ENCODE peak calls at places on chromosomes 4 and X, in six cellular contexts. One of them, this sample, is unnamed.

GRCh38 chr4:65669008-65669971 is 999 bp downstream of the EPHA5 start:
- DNase-seq in SW480: no peak
- DNase-seq in stimulated activated CD8-positive, alpha-beta memory T cell treated with anti-CD3 and anti-CD28 coated beads, Interleukin-12 subunit alpha, Interleukin-12 subunit beta, amount 100 ng/mL, for 4 hours: no peak
- DNase-seq in lung: no peak
- DNase-seq in activated naive CD8-positive, alpha-beta T cell treated with anti-CD3 and anti-CD28 coated beads for 36 hours: no peak
- DNase-seq in NCI-H187: no peak
- DNase-seq in this sample: no peak

GRCh38 chrX:153926863-153927685 is 1.0 kb upstream of the ARHGAP4 start:
- DNase-seq in lung: peak; percentile 64
- DNase-seq in stimulated activated CD8-positive, alpha-beta memory T cell treated with anti-CD3 and anti-CD28 coated beads, Interleukin-12 subunit alpha, Interleukin-12 subunit beta, amount 100 ng/mL, for 4 hours: peak; percentile 63
- DNase-seq in NCI-H187: no peak
- DNase-seq in activated naive CD8-positive, alpha-beta T cell treated with anti-CD3 and anti-CD28 coated beads for 36 hours: peak; percentile 79
- DNase-seq in SW480: peak; percentile 77
- DNase-seq in this sample: no peak

GRCh38 chrX:2334237-2334636 is 166.5 kb downstream of the DHRSX start:
- DNase-seq in stimulated activated CD8-positive, alpha-beta memory T cell treated with anti-CD3 and anti-CD28 coated beads, Interleukin-12 subunit alpha, Interleukin-12 subunit beta, amount 100 ng/mL, for 4 hours: no peak
- DNase-seq in SW480: no peak
- DNase-seq in NCI-H187: no peak
- DNase-seq in lung: no peak
- DNase-seq in activated naive CD8-positive, alpha-beta T cell treated with anti-CD3 and anti-CD28 coated beads for 36 hours: no peak
- DNase-seq in this sample: no peak

GRCh38 chr4:2572076-2572475 is 35.6 kb downstream of the FAM193A start:
- DNase-seq in SW480: no peak
- DNase-seq in activated naive CD8-positive, alpha-beta T cell treated with anti-CD3 and anti-CD28 coated beads for 36 hours: no peak
- DNase-seq in NCI-H187: no peak
- DNase-seq in lung: no peak
- DNase-seq in stimulated activated CD8-positive, alpha-beta memory T cell treated with anti-CD3 and anti-CD28 coated beads, Interleukin-12 subunit alpha, Interleukin-12 subunit beta, amount 100 ng/mL, for 4 hours: no peak
- DNase-seq in this sample: no peak

GRCh38 chrX:30735839-30736238 is 82.6 kb downstream of the GK start:
- DNase-seq in activated naive CD8-positive, alpha-beta T cell treated with anti-CD3 and anti-CD28 coated beads for 36 hours: peak; percentile 64
- DNase-seq in SW480: peak; percentile 70
- DNase-seq in NCI-H187: peak; percentile 18
- DNase-seq in lung: peak; percentile 69
- DNase-seq in stimulated activated CD8-positive, alpha-beta memory T cell treated with anti-CD3 and anti-CD28 coated beads, Interleukin-12 subunit alpha, Interleukin-12 subunit beta, amount 100 ng/mL, for 4 hours: no peak
- DNase-seq in this sample: peak; percentile 65

GRCh38 chr4:825063-825968 is 613 bp downstream of the CPLX1 start:
- DNase-seq in SW480: no peak
- DNase-seq in activated naive CD8-positive, alpha-beta T cell treated with anti-CD3 and anti-CD28 coated beads for 36 hours: peak; percentile 38
- DNase-seq in stimulated activated CD8-positive, alpha-beta memory T cell treated with anti-CD3 and anti-CD28 coated beads, Interleukin-12 subunit alpha, Interleukin-12 subunit beta, amount 100 ng/mL, for 4 hours: no peak
- DNase-seq in NCI-H187: no peak
- DNase-seq in lung: no peak
- DNase-seq in this sample: no peak

GRCh38 chrX:47129879-47130358 is 14.6 kb downstream of the NDUFB11 start:
- DNase-seq in activated naive CD8-positive, alpha-beta T cell treated with anti-CD3 and anti-CD28 coated beads for 36 hours: no peak
- DNase-seq in lung: no peak
- DNase-seq in stimulated activated CD8-positive, alpha-beta memory T cell treated with anti-CD3 and anti-CD28 coated beads, Interleukin-12 subunit alpha, Interleukin-12 subunit beta, amount 100 ng/mL, for 4 hours: no peak
- DNase-seq in NCI-H187: no peak
- DNase-seq in SW480: no peak
- DNase-seq in this sample: no peak

GRCh38 chr4:31237242-31237641 is 517.1 kb downstream of the PCDH7 start:
- DNase-seq in stimulated activated CD8-positive, alpha-beta memory T cell treated with anti-CD3 and anti-CD28 coated beads, Interleukin-12 subunit alpha, Interleukin-12 subunit beta, amount 100 ng/mL, for 4 hours: no peak
- DNase-seq in NCI-H187: no peak
- DNase-seq in activated naive CD8-positive, alpha-beta T cell treated with anti-CD3 and anti-CD28 coated beads for 36 hours: no peak
- DNase-seq in lung: no peak
- DNase-seq in SW480: peak; percentile 75
- DNase-seq in this sample: no peak

GRCh38 chr4:185104733-185105132 is 38.3 kb upstream of the SLC25A4 start:
- DNase-seq in lung: no peak
- DNase-seq in activated naive CD8-positive, alpha-beta T cell treated with anti-CD3 and anti-CD28 coated beads for 36 hours: no peak
- DNase-seq in stimulated activated CD8-positive, alpha-beta memory T cell treated with anti-CD3 and anti-CD28 coated beads, Interleukin-12 subunit alpha, Interleukin-12 subunit beta, amount 100 ng/mL, for 4 hours: no peak
- DNase-seq in SW480: no peak
- DNase-seq in NCI-H187: no peak
- DNase-seq in this sample: no peak

GRCh38 chr4:165563851-165564250 is 185.0 kb downstream of the CPE start:
- DNase-seq in SW480: no peak
- DNase-seq in lung: no peak
- DNase-seq in stimulated activated CD8-positive, alpha-beta memory T cell treated with anti-CD3 and anti-CD28 coated beads, Interleukin-12 subunit alpha, Interleukin-12 subunit beta, amount 100 ng/mL, for 4 hours: no peak
- DNase-seq in activated naive CD8-positive, alpha-beta T cell treated with anti-CD3 and anti-CD28 coated beads for 36 hours: no peak
- DNase-seq in NCI-H187: no peak
- DNase-seq in this sample: no peak

GRCh38 chrX:72620550-72621145 is 48.0 kb upstream of the HDAC8 start:
- DNase-seq in SW480: peak; percentile 8
- DNase-seq in stimulated activated CD8-positive, alpha-beta memory T cell treated with anti-CD3 and anti-CD28 coated beads, Interleukin-12 subunit alpha, Interleukin-12 subunit beta, amount 100 ng/mL, for 4 hours: peak; percentile 0
- DNase-seq in NCI-H187: no peak
- DNase-seq in lung: no peak
- DNase-seq in activated naive CD8-positive, alpha-beta T cell treated with anti-CD3 and anti-CD28 coated beads for 36 hours: peak; percentile 20
- DNase-seq in this sample: peak; percentile 60

GRCh38 chr4:157713342-157713741 is 459.5 kb downstream of the GASK1B start:
- DNase-seq in SW480: no peak
- DNase-seq in activated naive CD8-positive, alpha-beta T cell treated with anti-CD3 and anti-CD28 coated beads for 36 hours: no peak
- DNase-seq in lung: no peak
- DNase-seq in NCI-H187: no peak
- DNase-seq in stimulated activated CD8-positive, alpha-beta memory T cell treated with anti-CD3 and anti-CD28 coated beads, Interleukin-12 subunit alpha, Interleukin-12 subunit beta, amount 100 ng/mL, for 4 hours: no peak
- DNase-seq in this sample: no peak

GRCh38 chr4:95742872-95743271 is 97.0 kb upstream of the PDHA2 start:
- DNase-seq in lung: no peak
- DNase-seq in activated naive CD8-positive, alpha-beta T cell treated with anti-CD3 and anti-CD28 coated beads for 36 hours: no peak
- DNase-seq in stimulated activated CD8-positive, alpha-beta memory T cell treated with anti-CD3 and anti-CD28 coated beads, Interleukin-12 subunit alpha, Interleukin-12 subunit beta, amount 100 ng/mL, for 4 hours: no peak
- DNase-seq in NCI-H187: no peak
- DNase-seq in SW480: no peak
- DNase-seq in this sample: no peak

GRCh38 chrX:105191878-105192277 is 28.6 kb downstream of the TEX13A start:
- DNase-seq in NCI-H187: no peak
- DNase-seq in stimulated activated CD8-positive, alpha-beta memory T cell treated with anti-CD3 and anti-CD28 coated beads, Interleukin-12 subunit alpha, Interleukin-12 subunit beta, amount 100 ng/mL, for 4 hours: no peak
- DNase-seq in activated naive CD8-positive, alpha-beta T cell treated with anti-CD3 and anti-CD28 coated beads for 36 hours: no peak
- DNase-seq in SW480: peak; percentile 30
- DNase-seq in lung: no peak
- DNase-seq in this sample: no peak

GRCh38 chr4:15238720-15239119 is 189.1 kb upstream of the C1QTNF7 start:
- DNase-seq in lung: peak; percentile 38
- DNase-seq in SW480: peak; percentile 31
- DNase-seq in activated naive CD8-positive, alpha-beta T cell treated with anti-CD3 and anti-CD28 coated beads for 36 hours: peak; percentile 31
- DNase-seq in stimulated activated CD8-positive, alpha-beta memory T cell treated with anti-CD3 and anti-CD28 coated beads, Interleukin-12 subunit alpha, Interleukin-12 subunit beta, amount 100 ng/mL, for 4 hours: no peak
- DNase-seq in NCI-H187: no peak
- DNase-seq in this sample: no peak

This sample was measured in right atrium auricular region.